ENCODE peak calls at places on chromosomes 3 and 15, in eight cellular contexts. S, B, R, V, G, Z, P and A are unnamed samples. For H3K27me3, the result is how much of the 10 kb centered on the place peaks cover.

GRCh38 chr15:89413877-89414276 is 79.3 kb upstream of the POLG start:
- DNase-seq in S (no peak), B (no peak), R (no peak), V (no peak), G (no peak), Z (no peak), P (no peak), A (no peak)

GRCh38 chr3:31968391-31968926 is 12.6 kb downstream of the OSBPL10 start:
- DNase-seq in S (no peak), B (no peak), R (no peak), V (no peak), G (no peak), Z (no peak), P (no peak), A (no peak)

GRCh38 chr3:52649461-52650210 is 36.1 kb downstream of the PBRM1 start:
- DNase-seq in S (no peak), B (no peak), R (no peak), V (no peak), G (no peak), Z (no peak), P (no peak), A (no peak)

GRCh38 chr3:149179225-149179624 is 42.4 kb downstream of the CP start:
- DNase-seq in S (no peak), B (no peak), R (no peak), V (no peak), G (peak), Z (no peak), P (no peak), A (no peak)

GRCh38 chr3:120622870-120623718 is 27.0 kb downstream of the NDUFB4 start:
- DNase-seq in S (no peak), B (peak), R (no peak), V (no peak), G (peak), Z (peak), P (peak), A (peak)

GRCh38 chr3:12155833-12156232 is 2.9 kb downstream of the TIMP4 start:
- DNase-seq in S (no peak), B (peak), R (no peak), V (no peak), G (no peak), Z (peak), P (peak), A (no peak)

GRCh38 chr3:105119801-105120340 is 246.8 kb upstream of the ALCAM start:
- DNase-seq in S (no peak), B (no peak), R (no peak), V (no peak), G (no peak), Z (no peak), P (no peak), A (no peak)

GRCh38 chr3:9951962-9952805 is at the start of gene PRRT3:
- DNase-seq in S (no peak), B (peak), R (no peak), V (peak), G (no peak), Z (no peak), P (no peak), A (peak)

GRCh38 chr3:14799146-14799545 is 19.6 kb upstream of the FGD5 start:
- DNase-seq in S (no peak), B (no peak), R (no peak), V (no peak), G (no peak), Z (no peak), P (no peak), A (no peak)

GRCh38 chr15:89912674-89913396 is at the start of gene ARPIN:
- DNase-seq in S (no peak), B (no peak), R (no peak), V (peak), G (no peak), Z (no peak), P (peak), A (peak)

GRCh38 chr15:52438047-52438446 is 90.6 kb downstream of the MYO5A start:
- DNase-seq in S (peak), B (no peak), R (peak), V (no peak), G (no peak), Z (no peak), P (peak), A (no peak)

GRCh38 chr15:49273734-49274318 is 103.8 kb downstream of the GALK2 start:
- DNase-seq in S (no peak), B (no peak), R (no peak), V (peak), G (no peak), Z (no peak), P (no peak), A (no peak)

GRCh38 chr3:116971531-116971930 is 262.0 kb downstream of the TUSC7 start:
- DNase-seq in S (no peak), B (no peak), R (no peak), V (peak), G (no peak), Z (no peak), P (no peak), A (peak)

GRCh38 chr3:20747736-20748135 is 561.7 kb upstream of the SGO1 start:
- DNase-seq in S (no peak), B (no peak), R (no peak), V (no peak), G (no peak), Z (no peak), P (no peak), A (no peak)
- TF ChIP-seq REST in S (no peak), B (no peak), R (no peak), V (no peak), G (no peak), Z (no peak), P (no peak), A (no peak)

DNA sequence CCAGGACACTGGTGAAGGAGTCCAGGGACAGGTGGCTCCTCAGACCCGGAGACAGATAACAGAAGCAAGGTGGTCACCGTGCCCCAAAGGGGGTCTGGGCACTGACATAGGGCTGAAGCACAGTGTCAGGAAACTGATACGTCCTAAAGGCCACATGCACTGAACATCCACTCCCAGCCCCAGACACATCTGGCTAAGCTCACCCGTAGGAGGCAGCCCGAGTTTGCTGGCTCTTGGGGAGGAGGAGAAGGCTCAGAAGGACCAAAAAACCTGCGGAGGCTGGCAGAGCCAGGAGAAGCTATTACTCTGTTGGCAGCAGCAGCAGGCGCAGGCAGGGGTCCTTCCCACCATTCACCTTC is 1.2 kb downstream of the CACNA2D2 start:
- DNase-seq in S (no peak), B (no peak), R (no peak), V (peak), G (no peak), Z (no peak), P (no peak), A (no peak)
- H3K27me3 ChIP-seq in S (under half), B (under half), R (under half), V (under half), G (under half), Z (under half), P (half or more), A (half or more)

DNA sequence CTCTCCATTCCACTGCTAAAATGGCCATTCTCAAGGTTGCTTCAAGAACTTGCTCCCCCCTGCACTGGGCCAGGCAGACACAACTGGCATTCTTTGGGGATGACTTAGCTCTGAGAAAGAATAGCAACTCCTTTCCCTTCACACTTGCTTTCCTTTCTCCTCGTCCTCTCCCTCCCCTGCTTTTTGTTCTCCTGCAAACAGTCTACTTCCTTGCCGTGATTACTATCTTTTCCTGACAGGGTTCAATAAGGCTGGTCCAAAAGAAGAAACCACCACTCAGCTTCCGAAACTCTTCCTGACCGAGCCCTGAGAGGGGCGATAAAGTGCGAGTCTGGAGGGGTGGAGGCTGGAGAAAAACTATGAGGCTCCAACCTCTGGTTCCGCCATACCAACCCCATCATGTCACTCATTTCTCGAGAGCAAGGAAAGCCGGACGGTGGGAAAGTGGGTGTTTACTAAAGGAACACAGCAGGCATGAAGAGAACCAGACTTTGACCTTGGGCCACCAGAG is 5.0 kb downstream of the AMOTL2 start:
- DNase-seq in S (no peak), B (no peak), R (no peak), V (no peak), G (no peak), Z (no peak), P (no peak), A (no peak)
- H3K4me3 ChIP-seq in S (no peak), B (no peak), R (no peak), V (peak), G (no peak), Z (no peak), P (no peak), A (no peak)

GRCh38 chr3:36302110-36302509 is 78.2 kb upstream of the STAC start:
- DNase-seq in S (no peak), B (no peak), R (no peak), V (peak), G (no peak), Z (no peak), P (no peak), A (no peak)

GRCh38 chr3:36305929-36306520 is 74.3 kb upstream of the STAC start:
- DNase-seq in S (no peak), B (no peak), R (no peak), V (no peak), G (no peak), Z (no peak), P (no peak), A (no peak)

GRCh38 chr3:36302626-36303025 is 77.7 kb upstream of the STAC start:
- DNase-seq in S (no peak), B (no peak), R (no peak), V (peak), G (no peak), Z (no peak), P (no peak), A (no peak)

GRCh38 chr3:36298188-36298587 is 82.1 kb upstream of the STAC start:
- DNase-seq in S (no peak), B (no peak), R (no peak), V (no peak), G (no peak), Z (no peak), P (no peak), A (no peak)

DNA sequence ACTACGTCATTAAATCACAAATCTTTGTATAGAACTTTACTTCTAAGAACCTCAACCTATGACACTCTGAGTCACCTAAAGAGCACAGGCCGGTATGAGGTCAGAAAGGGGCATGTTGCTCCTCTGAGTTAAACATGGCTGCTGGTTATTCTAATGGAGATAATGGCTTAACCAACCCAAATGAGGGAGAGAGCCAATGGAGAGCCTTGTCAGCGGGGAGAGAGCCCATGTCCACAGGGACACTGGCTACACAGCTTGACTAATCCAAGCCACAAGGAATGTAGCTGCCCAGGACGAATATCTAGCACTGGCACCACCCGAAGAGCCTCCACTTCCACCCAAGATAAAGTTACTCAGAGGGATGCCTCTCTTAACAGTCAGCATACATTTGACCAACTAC is 77.0 kb upstream of the STAC start:
- DNase-seq in S (no peak), B (no peak), R (no peak), V (no peak), G (no peak), Z (no peak), P (no peak), A (no peak)
- TF ChIP-seq REST in S (no peak), B (no peak), R (no peak), V (no peak), G (no peak), Z (no peak), P (no peak), A (no peak)

DNA sequence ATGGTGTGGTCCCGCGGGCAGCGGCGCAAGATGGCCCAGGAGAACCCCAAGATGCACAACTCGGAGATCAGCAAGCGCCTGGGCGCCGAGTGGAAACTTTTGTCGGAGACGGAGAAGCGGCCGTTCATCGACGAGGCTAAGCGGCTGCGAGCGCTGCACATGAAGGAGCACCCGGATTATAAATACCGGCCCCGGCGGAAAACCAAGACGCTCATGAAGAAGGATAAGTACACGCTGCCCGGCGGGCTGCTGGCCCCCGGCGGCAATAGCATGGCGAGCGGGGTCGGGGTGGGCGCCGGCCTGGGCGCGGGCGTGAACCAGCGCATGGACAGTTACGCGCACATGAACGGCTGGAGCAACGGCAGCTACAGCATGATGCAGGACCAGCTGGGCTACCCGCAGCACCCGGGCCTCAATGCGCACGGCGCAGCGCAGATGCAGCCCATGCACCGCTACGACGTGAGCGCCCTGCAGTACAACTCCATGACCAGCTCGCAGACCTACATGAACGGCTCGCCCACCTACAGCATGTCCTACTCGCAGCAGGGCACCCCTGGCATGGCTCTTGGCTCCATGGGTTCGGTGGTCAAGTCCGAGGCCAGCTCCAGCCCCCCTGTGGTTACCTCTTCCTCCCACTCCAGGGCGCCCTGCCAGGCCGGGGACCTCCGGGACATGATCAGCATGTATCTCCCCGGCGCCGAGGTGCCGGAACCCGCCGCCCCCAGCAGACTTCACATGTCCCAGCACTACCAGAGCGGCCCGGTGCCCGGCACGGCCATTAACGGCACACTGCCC is 977 bp downstream of the SOX2 start:
- DNase-seq in S (no peak), B (no peak), R (no peak), V (peak), G (no peak), Z (no peak), P (no peak), A (no peak)
- H3K27me3 ChIP-seq in S (half or more), B (under half), R (under half), V (under half), G (under half), Z (under half), P (under half), A (under half)